ENCODE peak calls at places on chromosomes 5 and 9, in five cellular contexts. A, D, B, J and K are unnamed samples.
A peak's percentile ranks its signal among the peaks of the same experiment; 100 is the strongest.

GRCh38 chr9:270657-271237 is 56.1 kb downstream of the DOCK8 start:
- DNase-seq in B (no peak), A (no peak), J (no peak), D (no peak), K (no peak)

GRCh38 chr5:143501176-143501840 is 97.8 kb upstream of the NR3C1 start:
- DNase-seq in J (no peak), A (peak; percentile 50), B (no peak), D (no peak), K (no peak)

GRCh38 chr5:67639311-67639710 is 442.7 kb upstream of the CD180 start:
- DNase-seq in D (no peak), J (no peak), B (no peak), A (peak; percentile 48), K (no peak)

GRCh38 chr5:37840036-37840909 is at the start of gene GDNF:
- DNase-seq in B (no peak), A (peak; percentile 44), J (peak; percentile 60), D (no peak), K (no peak)

GRCh38 chr9:119003218-119003617 is 366.0 kb downstream of the BRINP1 start:
- DNase-seq in J (no peak), B (no peak), A (no peak), D (no peak), K (no peak)

GRCh38 chr9:131320031-131320685 is 30.6 kb downstream of the PLPP7 start:
- DNase-seq in B (no peak), A (peak; percentile 79), D (no peak), J (no peak), K (no peak)

GRCh38 chr5:142611154-142611553 is 74.7 kb downstream of the FGF1 start:
- DNase-seq in B (peak; percentile 46), D (peak; percentile 12), A (peak; percentile 62), J (peak; percentile 76), K (peak; percentile 17)

GRCh38 chr5:168655316-168655715 is 76.1 kb upstream of the PANK3 start:
- DNase-seq in B (no peak), J (no peak), D (no peak), A (no peak), K (no peak)

GRCh38 chr5:172801184-172801671 is 30.2 kb upstream of the DUSP1 start:
- DNase-seq in J (no peak), A (no peak), B (no peak), D (no peak), K (no peak)

GRCh38 chr5:160749026-160749425 is 103.0 kb downstream of the ATP10B start:
- DNase-seq in A (no peak), B (no peak), D (no peak), J (no peak), K (no peak)

GRCh38 chr5:73617510-73618279 is 8.3 kb upstream of the ARHGEF28 start:
- DNase-seq in D (no peak), A (no peak), B (no peak), J (no peak), K (no peak)

GRCh38 chr5:149130121-149130931 is 11.0 kb upstream of the ABLIM3 start:
- DNase-seq in D (no peak), J (no peak), B (no peak), A (no peak), K (no peak)

GRCh38 chr5:39992617-39993203 is 567.9 kb upstream of the DAB2 start:
- DNase-seq in D (no peak), J (no peak), B (no peak), A (no peak), K (no peak)

GRCh38 chr5:73615085-73615484 is 10.9 kb upstream of the ARHGEF28 start:
- DNase-seq in D (no peak), J (no peak), B (no peak), A (no peak), K (no peak)

GRCh38 chr5:87645241-87645640 is 232.5 kb upstream of the CCNH start:
- DNase-seq in D (peak; percentile 3), B (no peak), A (no peak), J (no peak), K (peak; percentile 19)

GRCh38 chr5:98309785-98310566 is 463.5 kb upstream of the RGMB start:
- DNase-seq in A (no peak), B (no peak), J (no peak), D (no peak), K (peak; percentile 56)

GRCh38 chr9:126050605-126050990 is 276.0 kb upstream of the MVB12B start:
- DNase-seq in J (no peak), B (no peak), A (no peak), D (no peak), K (no peak)

GRCh38 chr5:154654484-154655375 is 100.4 kb upstream of the LARP1 start:
- DNase-seq in B (no peak), D (no peak), J (no peak), A (no peak), K (no peak)

GRCh38 chr5:39461007-39461682 is 36.4 kb upstream of the DAB2 start:
- DNase-seq in D (no peak), A (no peak), J (no peak), B (no peak), K (no peak)

GRCh38 chr9:114046876-114047275 is 31.2 kb downstream of the AMBP start:
- DNase-seq in D (no peak), A (no peak), B (no peak), J (no peak), K (no peak)

GRCh38 chr5:67206381-67207328 is 10.1 kb upstream of the CD180 start:
- DNase-seq in D (no peak), B (peak; percentile 59), A (no peak), J (no peak), K (no peak)

GRCh38 chr9:15738011-15738410 is 185.2 kb downstream of the CCDC171 start:
- DNase-seq in B (no peak), J (no peak), A (no peak), D (no peak), K (no peak)

GRCh38 chr9:14533867-14534650 is 159.2 kb downstream of the ZDHHC21 start:
- DNase-seq in D (no peak), B (no peak), A (no peak), J (no peak), K (no peak)

GRCh38 chr9:129597355-129598088 is 23.4 kb downstream of the C9orf50 start:
- DNase-seq in A (peak; percentile 75), B (no peak), J (peak; percentile 78), D (no peak), K (no peak)

GRCh38 chr9:36748322-36748899 is 175.7 kb downstream of the MELK start:
- DNase-seq in B (no peak), D (no peak), J (peak; percentile 83), A (peak; percentile 20), K (no peak)

GRCh38 chr5:115842089-115842881 is 550 bp downstream of the AP3S1 start:
- DNase-seq in B (no peak), A (no peak), J (no peak), D (no peak), K (peak; percentile 66)

GRCh38 chr5:74372502-74373445 is 267.8 kb downstream of the ENC1 start:
- DNase-seq in D (no peak), J (no peak), B (no peak), A (no peak), K (no peak)

GRCh38 chr5:1743769-1744085 is 55.9 kb downstream of the MRPL36 start:
- DNase-seq in J (peak; percentile 26), B (no peak), A (no peak), D (no peak), K (no peak)

GRCh38 chr5:111447822-111448221 is 64.5 kb downstream of the STARD4 start:
- DNase-seq in A (no peak), B (no peak), J (no peak), D (no peak), K (no peak)